ENCODE peak calls at places on chromosomes 6 and 20, in eight cellular contexts. G is tibial artery; E is left ventricle myocardium inferior; L is CD8-positive, alpha-beta T cell; W is IMR-90; J is pancreas; K is endothelial cell of umbilical vein; M is cardiac muscle cell. D is an unnamed sample.
A peak's percentile ranks its signal among the peaks of the same experiment; 100 is the strongest.

GRCh38 chr6:105135056-105135455 is 44.8 kb downstream of the POPDC3 start:
- DNase-seq in G (no peak), E (no peak), L (no peak), W (peak; percentile 18), J (no peak), K (peak; percentile 14), M (peak; percentile 59), D (no peak)

GRCh38 chr6:40937491-40937890 is 101.5 kb downstream of the UNC5CL start:
- DNase-seq in G (no peak), E (no peak), L (no peak), W (peak; percentile 65), J (no peak), K (peak; percentile 72), M (no peak), D (no peak)

GRCh38 chr6:134372603-134373281 is 54.8 kb upstream of the SGK1 start:
- DNase-seq in G (peak; percentile 82), E (peak; percentile 32), L (no peak), W (peak; percentile 86), J (no peak), K (no peak), M (no peak), D (peak; percentile 45)

GRCh38 chr6:147212618-147213017 is 8.4 kb downstream of the STXBP5 start:
- DNase-seq in G (no peak), E (no peak), L (no peak), W (no peak), J (no peak), K (no peak), M (no peak), D (no peak)

GRCh38 chr20:13006825-13007224 is 1.9 kb upstream of the SPTLC3 start:
- DNase-seq in G (no peak), E (no peak), L (no peak), W (peak; percentile 89), J (no peak), K (no peak), M (no peak), D (no peak)

GRCh38 chr20:6636209-6637159 is 131.0 kb upstream of the BMP2 start:
- DNase-seq in G (no peak), E (no peak), L (no peak), W (peak; percentile 69), J (peak; percentile 43), K (peak; percentile 85), M (peak; percentile 71), D (no peak)

GRCh38 chr20:10404023-10404628 is 29.9 kb downstream of the MKKS start:
- DNase-seq in G (no peak), E (no peak), L (no peak), W (no peak), J (no peak), K (no peak), M (no peak), D (no peak)

GRCh38 chr6:22029169-22029568 is 267.7 kb downstream of the PRL start:
- DNase-seq in G (no peak), E (no peak), L (no peak), W (peak; percentile 16), J (no peak), K (no peak), M (no peak), D (no peak)

GRCh38 chr6:3592371-3592941 is 135.6 kb upstream of the SLC22A23 start:
- DNase-seq in G (no peak), E (no peak), L (no peak), W (peak; percentile 93), J (no peak), K (peak; percentile 71), M (no peak), D (no peak)

GRCh38 chr6:116410945-116411623 is 40.3 kb downstream of the DSE start:
- DNase-seq in G (no peak), E (peak; percentile 39), L (no peak), W (peak; percentile 74), J (no peak), K (peak; percentile 72), M (peak; percentile 58), D (no peak)

GRCh38 chr6:16337280-16337975 is 99.0 kb downstream of the GMPR start:
- DNase-seq in G (peak; percentile 96), E (peak; percentile 97), L (no peak), W (peak; percentile 93), J (peak; percentile 56), K (peak; percentile 99), M (no peak), D (no peak)

GRCh38 chr20:16147221-16147620 is 426.0 kb downstream of the KIF16B start:
- DNase-seq in G (no peak), E (no peak), L (no peak), W (no peak), J (no peak), K (no peak), M (no peak), D (no peak)

GRCh38 chr20:18312723-18313122 is 24.4 kb downstream of the ZNF133 start:
- DNase-seq in G (no peak), E (no peak), L (no peak), W (no peak), J (no peak), K (no peak), M (no peak), D (no peak)

GRCh38 chr6:136095961-136096360 is 154.2 kb downstream of the MTFR2 start:
- DNase-seq in G (peak; percentile 76), E (peak; percentile 42), L (no peak), W (no peak), J (no peak), K (peak; percentile 77), M (no peak), D (no peak)
- H3K36me3 ChIP-seq in G (no peaks in the 10 kb centered on the region), E (no peaks in the 10 kb centered on the region), L (no peaks in the 10 kb centered on the region), W (peaks cover 11% of the 10 kb centered on the region), J (no peaks in the 10 kb centered on the region), K (no peaks in the 10 kb centered on the region), M (no peaks in the 10 kb centered on the region), D (no peaks in the 10 kb centered on the region)

GRCh38 chr6:43780891-43781571 is 11.0 kb downstream of the VEGFA start:
- DNase-seq in G (no peak), E (no peak), L (no peak), W (no peak), J (no peak), K (no peak), M (no peak), D (no peak)

GRCh38 chr6:43780293-43780692 is 10.3 kb downstream of the VEGFA start:
- DNase-seq in G (no peak), E (no peak), L (no peak), W (no peak), J (no peak), K (no peak), M (no peak), D (no peak)

GRCh38 chr6:43778131-43778857 is 8.3 kb downstream of the VEGFA start:
- DNase-seq in G (no peak), E (no peak), L (no peak), W (no peak), J (no peak), K (no peak), M (no peak), D (no peak)

GRCh38 chr6:43778976-43779863 is 9.2 kb downstream of the VEGFA start:
- DNase-seq in G (no peak), E (no peak), L (no peak), W (no peak), J (no peak), K (no peak), M (no peak), D (no peak)

GRCh38 chr6:43779864-43780260 is 9.9 kb downstream of the VEGFA start:
- DNase-seq in G (no peak), E (no peak), L (no peak), W (no peak), J (peak; percentile 68), K (no peak), M (no peak), D (no peak)
- H3K27ac ChIP-seq in G (no peak overlapping the region), E (peak overlapping the region; percentile 98), L (no peak overlapping the region), W (no peak overlapping the region), J (peak overlapping the region; percentile 38), K (no peak overlapping the region), M (peak overlapping the region; percentile 76), D (no peak overlapping the region)

GRCh38 chr20:47430862-47431588 is 70.7 kb upstream of the NCOA3 start:
- DNase-seq in G (no peak), E (no peak), L (no peak), W (no peak), J (no peak), K (no peak), M (no peak), D (no peak)

GRCh38 chr20:47428164-47428563 is 71.7 kb upstream of the ZMYND8 start:
- DNase-seq in G (no peak), E (no peak), L (no peak), W (no peak), J (no peak), K (no peak), M (no peak), D (no peak)

GRCh38 chr20:47428851-47429336 is 72.4 kb upstream of the ZMYND8 start:
- DNase-seq in G (no peak), E (no peak), L (no peak), W (no peak), J (no peak), K (no peak), M (no peak), D (no peak)

GRCh38 chr20:47429409-47429808 is 72.3 kb upstream of the NCOA3 start:
- DNase-seq in G (no peak), E (no peak), L (no peak), W (no peak), J (no peak), K (no peak), M (no peak), D (no peak)

DNA sequence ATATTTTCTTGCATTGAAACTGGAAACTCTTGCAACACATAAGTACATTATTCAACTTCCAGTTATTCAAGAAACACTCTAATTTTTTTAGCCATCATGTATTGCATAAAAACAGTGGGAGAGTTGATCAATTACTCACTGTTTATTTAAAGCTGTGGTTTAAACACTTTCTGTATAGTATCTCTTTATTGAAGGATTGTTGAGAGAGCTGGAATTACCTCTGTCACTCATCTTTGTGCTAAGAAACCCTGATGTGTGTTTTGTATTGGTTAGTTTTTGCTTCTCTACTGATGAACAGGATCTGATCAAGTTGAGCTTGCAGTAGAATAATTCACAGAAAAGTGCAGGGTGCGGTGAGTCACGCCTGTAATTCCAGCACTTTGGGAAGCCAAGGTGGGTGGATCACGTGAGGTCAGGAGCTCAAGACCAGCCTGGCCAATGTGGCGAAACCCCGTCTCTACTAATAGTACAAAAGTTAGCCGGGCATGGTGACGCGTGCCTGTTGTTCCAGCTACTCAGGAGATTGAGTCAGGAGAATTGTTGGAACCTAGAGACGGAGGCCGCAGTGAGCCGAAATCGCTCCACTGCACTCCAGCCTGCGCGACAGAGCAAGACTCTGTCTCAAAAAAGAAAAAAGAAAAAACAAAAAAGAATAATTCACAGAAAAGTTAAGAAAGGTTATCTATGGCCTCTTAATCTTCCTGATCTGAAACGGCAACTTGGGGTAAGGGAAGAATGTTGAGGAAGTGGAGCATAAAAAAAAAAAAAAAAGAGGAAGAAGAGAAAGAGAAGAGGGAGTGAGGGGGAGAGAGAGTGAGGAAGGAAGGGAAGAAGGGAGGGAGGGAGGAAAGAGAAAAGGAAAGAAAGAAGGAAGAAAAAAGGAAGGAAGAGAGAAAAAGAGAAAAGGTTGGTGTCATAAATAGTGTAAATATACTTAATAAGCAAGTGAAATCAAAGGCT is 69.2 kb upstream of the NCOA3 start:
- DNase-seq in G (no peak), E (no peak), L (no peak), W (peak; percentile 19), J (no peak), K (no peak), M (no peak), D (no peak)
- H3K36me3 ChIP-seq in G (no peaks in the 10 kb centered on the region), E (no peaks in the 10 kb centered on the region), L (no peaks in the 10 kb centered on the region), W (no peaks in the 10 kb centered on the region), J (no peaks in the 10 kb centered on the region), K (no peaks in the 10 kb centered on the region), M (no peaks in the 10 kb centered on the region), D (no peaks in the 10 kb centered on the region)

DNA sequence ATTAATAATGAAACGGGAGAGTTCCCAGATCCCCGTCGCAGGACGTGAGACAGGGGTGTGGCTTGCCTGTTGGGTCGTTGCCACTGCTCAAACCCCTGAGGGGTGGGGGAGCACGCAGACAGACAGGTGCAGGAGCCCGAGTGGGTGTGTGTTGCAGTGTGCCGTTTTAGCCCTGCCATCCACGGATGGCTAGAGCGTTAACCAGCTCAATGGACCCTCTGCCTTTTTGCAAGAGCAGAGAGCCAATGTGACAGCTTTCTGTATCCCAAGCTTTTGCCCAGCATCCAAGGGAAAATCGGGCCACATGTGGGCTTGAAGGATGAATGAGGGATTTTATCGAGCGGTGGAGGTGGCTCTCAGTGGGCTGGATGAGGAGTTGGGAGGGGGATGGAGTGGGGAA is 237.9 kb downstream of the TSHZ2 start:
- DNase-seq in G (no peak), E (no peak), L (no peak), W (no peak), J (no peak), K (no peak), M (no peak), D (no peak)
- H3K27ac ChIP-seq in G (no peak overlapping the region), E (no peak overlapping the region), L (no peak overlapping the region), W (no peak overlapping the region), J (no peak overlapping the region), K (no peak overlapping the region), M (no peak overlapping the region), D (no peak overlapping the region)